ENCODE peak calls at places on chromosomes 2 and 18, in four cellular contexts. M is colonic mucosa, B is OCI-LY7, C is H9. Y is an unnamed sample.

GRCh38 chr2:98568161-98568956 is 40.0 kb downstream of the COA5 start:
- DNase-seq in M (no peak), B (no peak), C (no peak), Y (no peak)

GRCh38 chr18:34978533-34978893 is 62.7 kb upstream of the MAPRE2 start:
- DNase-seq in M (no peak), B (no peak), C (no peak), Y (no peak)

GRCh38 chr2:197255550-197255949 is 55.0 kb downstream of the ANKRD44 start:
- DNase-seq in M (peak; percentile 51), B (peak; percentile 91), C (peak; percentile 54), Y (peak; percentile 83)

GRCh38 chr2:72139871-72140620 is 7.6 kb downstream of the CYP26B1 start:
- DNase-seq in M (peak; percentile 15), B (no peak), C (no peak), Y (peak; percentile 60)

GRCh38 chr2:171492664-171493063 is 29.6 kb upstream of the CYBRD1 start:
- DNase-seq in M (peak; percentile 53), B (no peak), C (no peak), Y (no peak)

GRCh38 chr2:105822186-105822585 is 77.5 kb downstream of the NCK2 start:
- DNase-seq in M (no peak), B (no peak), C (no peak), Y (no peak)

GRCh38 chr2:28080911-28081310 is 190.4 kb downstream of the BABAM2 start:
- DNase-seq in M (no peak), B (no peak), C (no peak), Y (no peak)

GRCh38 chr2:234951386-234952269 is at the start of gene SH3BP4:
- DNase-seq in M (peak; percentile 89), B (no peak), C (peak; percentile 89), Y (peak; percentile 91)

GRCh38 chr2:135657806-135658582 is 83.7 kb upstream of the UBXN4 start:
- DNase-seq in M (no peak), B (no peak), C (no peak), Y (no peak)

GRCh38 chr2:205612661-205613060 is 69.6 kb upstream of the NRP2 start:
- DNase-seq in M (no peak), B (no peak), C (no peak), Y (no peak)

GRCh38 chr2:105379741-105380186 is 19.1 kb downstream of the FHL2 start:
- DNase-seq in M (no peak), B (no peak), C (no peak), Y (no peak)

GRCh38 chr18:68699043-68699442 is 15.9 kb downstream of the TMX3 start:
- DNase-seq in M (no peak), B (no peak), C (no peak), Y (no peak)

GRCh38 chr2:130334026-130334425 is 8.7 kb upstream of the IMP4 start:
- DNase-seq in M (no peak), B (no peak), C (no peak), Y (no peak)

GRCh38 chr2:159108178-159108893 is 139.9 kb downstream of the TANC1 start:
- DNase-seq in M (no peak), B (no peak), C (no peak), Y (no peak)

DNA sequence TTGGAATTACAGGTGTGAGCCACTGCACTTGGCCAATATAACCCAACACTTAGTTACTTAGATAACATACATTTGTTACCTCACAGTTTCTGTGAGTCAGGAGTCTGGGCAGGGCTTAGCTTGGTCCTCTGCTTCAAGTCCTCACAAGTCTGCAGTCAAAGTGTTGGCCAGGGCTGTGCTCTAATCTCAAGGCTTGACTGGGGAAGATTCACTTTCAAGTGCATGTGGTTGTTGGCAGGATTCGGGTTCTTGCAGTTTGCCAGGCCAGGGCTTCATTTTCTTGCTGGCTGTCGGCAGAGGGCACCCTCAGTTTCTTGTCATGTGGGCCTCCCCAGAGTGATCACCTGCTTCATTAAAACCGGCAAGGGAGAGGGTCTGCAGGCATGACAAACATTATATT is 103.7 kb downstream of the SLC4A3 start:
- DNase-seq in M (no peak), B (no peak), C (no peak), Y (no peak)
- H3K4me1 ChIP-seq in M (no peaks in the 10 kb centered on the region), B (no peaks in the 10 kb centered on the region), C (no peaks in the 10 kb centered on the region), Y (no peaks in the 10 kb centered on the region)

GRCh38 chr2:2842466-2842865 is 511.4 kb upstream of the MYT1L start:
- DNase-seq in M (no peak), B (no peak), C (no peak), Y (peak; percentile 44)
- H3K9me3 ChIP-seq in M (no peaks in the 10 kb centered on the region), B (no peaks in the 10 kb centered on the region), C (no peaks in the 10 kb centered on the region), Y (no peaks in the 10 kb centered on the region)

GRCh38 chr2:157875720-157876065 is 437 bp downstream of the ACVR1 start:
- DNase-seq in M (peak; percentile 62), B (no peak), C (no peak), Y (peak; percentile 85)

GRCh38 chr2:157874997-157875719 is 972 bp downstream of the ACVR1 start:
- DNase-seq in M (peak; percentile 47), B (peak; percentile 10), C (peak; percentile 46), Y (peak; percentile 70)

GRCh38 chr2:157877761-157878400 is 1.8 kb upstream of the ACVR1 start:
- DNase-seq in M (no peak), B (no peak), C (no peak), Y (no peak)

GRCh38 chr2:157876771-157877108 is 610 bp upstream of the ACVR1 start:
- DNase-seq in M (no peak), B (no peak), C (no peak), Y (no peak)

DNA sequence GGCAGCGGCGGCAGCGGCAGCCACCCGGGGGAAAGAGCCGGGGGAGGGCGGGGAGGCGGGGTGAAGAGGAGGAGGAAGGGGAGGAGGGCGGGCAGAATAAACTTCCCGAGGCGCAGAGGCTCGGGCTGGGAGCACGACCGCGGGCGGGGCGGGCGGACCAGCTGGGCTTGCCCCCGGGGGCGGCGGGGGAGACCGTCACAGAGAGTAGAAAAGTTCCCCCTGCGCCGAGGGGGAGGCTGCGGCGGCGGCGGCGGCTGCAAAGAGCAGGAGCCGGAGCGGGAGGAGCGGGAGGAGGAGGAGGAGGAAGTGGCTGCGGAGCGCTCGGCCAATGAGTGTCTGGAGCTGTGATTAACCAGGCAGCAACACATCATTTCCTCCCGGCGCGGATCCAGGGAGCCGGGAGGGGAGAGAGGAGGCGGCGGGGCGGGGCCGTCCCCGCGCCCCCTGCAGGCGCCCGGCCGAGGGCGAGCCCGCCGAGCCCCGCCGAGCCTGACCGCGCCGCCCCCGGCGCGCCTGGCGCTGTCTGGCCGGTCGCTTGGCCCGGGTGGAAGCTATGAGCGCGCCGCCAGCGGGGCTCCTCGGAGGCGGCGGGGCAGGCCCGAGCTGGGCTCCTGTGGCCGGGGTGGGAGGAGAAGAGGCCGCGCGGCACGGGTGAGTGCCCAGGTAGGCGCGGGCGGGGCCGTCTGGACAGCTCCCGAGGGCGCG is at the start of gene ACVR1:
- DNase-seq in M (peak; percentile 94), B (peak; percentile 87), C (peak; percentile 95), Y (peak; percentile 97)
- TF ChIP-seq CTCF in M (no peak), B (no peak), C (peak; percentile 40), Y (peak; percentile 18)

GRCh38 chr2:239266779-239267410 is 133.9 kb downstream of the HDAC4 start:
- DNase-seq in M (no peak), B (peak; percentile 12), C (no peak), Y (no peak)
- H3K4me1 ChIP-seq in M (peaks cover 44% of the 10 kb centered on the region), B (peaks cover 35% of the 10 kb centered on the region), C (peaks cover 6% of the 10 kb centered on the region), Y (peaks cover 54% of the 10 kb centered on the region)